ENCODE peak calls at places on chromosomes 5 and 9, in ten cellular contexts. One of them, this sample, is unnamed.

GRCh38 chr9:83219154-83219923 is 156.4 kb upstream of the RASEF start:
- DNase-seq in AG09309: no peak
- DNase-seq in adrenal gland: peak
- DNase-seq in lower lobe of right lung: peak
- DNase-seq in Panc1: peak
- DNase-seq in neural crest cell: peak
- DNase-seq in B cell: no peak
- DNase-seq in endothelial cell: peak
- DNase-seq in heart left ventricle: peak
- DNase-seq in esophagus muscularis mucosa: no peak
- DNase-seq in this sample: peak

GRCh38 chr5:67453526-67453925 is 256.9 kb upstream of the CD180 start:
- DNase-seq in heart left ventricle: no peak
- DNase-seq in adrenal gland: no peak
- DNase-seq in B cell: no peak
- DNase-seq in neural crest cell: no peak
- DNase-seq in esophagus muscularis mucosa: no peak
- DNase-seq in lower lobe of right lung: no peak
- DNase-seq in endothelial cell: no peak
- DNase-seq in Panc1: no peak
- DNase-seq in AG09309: no peak
- DNase-seq in this sample: no peak

GRCh38 chr5:110105692-110106091 is 416.0 kb downstream of the MAN2A1 start:
- DNase-seq in esophagus muscularis mucosa: no peak
- DNase-seq in B cell: no peak
- DNase-seq in AG09309: peak
- DNase-seq in endothelial cell: no peak
- DNase-seq in adrenal gland: peak
- DNase-seq in neural crest cell: no peak
- DNase-seq in heart left ventricle: peak
- DNase-seq in Panc1: no peak
- DNase-seq in lower lobe of right lung: no peak
- DNase-seq in this sample: peak

GRCh38 chr5:176796411-176796810 is 13.9 kb upstream of the UNC5A start:
- DNase-seq in heart left ventricle: no peak
- DNase-seq in Panc1: no peak
- DNase-seq in AG09309: no peak
- DNase-seq in endothelial cell: no peak
- DNase-seq in neural crest cell: no peak
- DNase-seq in esophagus muscularis mucosa: no peak
- DNase-seq in B cell: no peak
- DNase-seq in adrenal gland: no peak
- DNase-seq in lower lobe of right lung: no peak
- DNase-seq in this sample: no peak

GRCh38 chr5:78644129-78644528 is 4.4 kb downstream of the LHFPL2 start:
- DNase-seq in AG09309: no peak
- DNase-seq in esophagus muscularis mucosa: no peak
- DNase-seq in endothelial cell: no peak
- DNase-seq in B cell: no peak
- DNase-seq in lower lobe of right lung: no peak
- DNase-seq in Panc1: no peak
- DNase-seq in neural crest cell: no peak
- DNase-seq in adrenal gland: no peak
- DNase-seq in heart left ventricle: no peak
- DNase-seq in this sample: no peak

GRCh38 chr5:144060598-144060997 is 109.9 kb downstream of the YIPF5 start:
- DNase-seq in AG09309: no peak
- DNase-seq in neural crest cell: no peak
- DNase-seq in B cell: no peak
- DNase-seq in endothelial cell: no peak
- DNase-seq in Panc1: no peak
- DNase-seq in heart left ventricle: no peak
- DNase-seq in lower lobe of right lung: no peak
- DNase-seq in esophagus muscularis mucosa: no peak
- DNase-seq in adrenal gland: no peak
- DNase-seq in this sample: no peak

GRCh38 chr5:22846686-22847085 is 6.5 kb downstream of the CDH12 start:
- DNase-seq in endothelial cell: no peak
- DNase-seq in B cell: no peak
- DNase-seq in esophagus muscularis mucosa: no peak
- DNase-seq in Panc1: no peak
- DNase-seq in lower lobe of right lung: no peak
- DNase-seq in adrenal gland: no peak
- DNase-seq in heart left ventricle: no peak
- DNase-seq in neural crest cell: no peak
- DNase-seq in AG09309: no peak
- DNase-seq in this sample: no peak

GRCh38 chr5:98935206-98935605 is 6.4 kb upstream of the CHD1 start:
- DNase-seq in B cell: no peak
- DNase-seq in esophagus muscularis mucosa: no peak
- DNase-seq in endothelial cell: no peak
- DNase-seq in Panc1: no peak
- DNase-seq in heart left ventricle: no peak
- DNase-seq in AG09309: no peak
- DNase-seq in lower lobe of right lung: no peak
- DNase-seq in adrenal gland: no peak
- DNase-seq in neural crest cell: no peak
- DNase-seq in this sample: no peak

GRCh38 chr9:127540664-127541041 is 71.4 kb upstream of the STXBP1 start:
- DNase-seq in neural crest cell: no peak
- DNase-seq in endothelial cell: no peak
- DNase-seq in adrenal gland: no peak
- DNase-seq in esophagus muscularis mucosa: no peak
- DNase-seq in AG09309: no peak
- DNase-seq in B cell: no peak
- DNase-seq in lower lobe of right lung: peak
- DNase-seq in heart left ventricle: no peak
- DNase-seq in Panc1: no peak
- DNase-seq in this sample: no peak

GRCh38 chr9:94941211-94941875 is 214.8 kb downstream of the AOPEP start:
- DNase-seq in Panc1: no peak
- DNase-seq in esophagus muscularis mucosa: no peak
- DNase-seq in B cell: no peak
- DNase-seq in endothelial cell: no peak
- DNase-seq in adrenal gland: no peak
- DNase-seq in heart left ventricle: no peak
- DNase-seq in AG09309: no peak
- DNase-seq in lower lobe of right lung: no peak
- DNase-seq in neural crest cell: no peak
- DNase-seq in this sample: no peak

GRCh38 chr9:81389569-81389993 is 299.8 kb downstream of the TLE1 start:
- DNase-seq in lower lobe of right lung: no peak
- DNase-seq in adrenal gland: peak
- DNase-seq in AG09309: peak
- DNase-seq in endothelial cell: no peak
- DNase-seq in heart left ventricle: peak
- DNase-seq in esophagus muscularis mucosa: no peak
- DNase-seq in B cell: no peak
- DNase-seq in neural crest cell: no peak
- DNase-seq in Panc1: peak
- DNase-seq in this sample: peak

GRCh38 chr9:130720762-130721161 is 27.2 kb downstream of the EXOSC2 start:
- DNase-seq in heart left ventricle: no peak
- DNase-seq in B cell: no peak
- DNase-seq in endothelial cell: no peak
- DNase-seq in adrenal gland: no peak
- DNase-seq in neural crest cell: no peak
- DNase-seq in Panc1: no peak
- DNase-seq in AG09309: no peak
- DNase-seq in esophagus muscularis mucosa: no peak
- DNase-seq in lower lobe of right lung: no peak
- DNase-seq in this sample: no peak

GRCh38 chr9:83271665-83272071 is 208.7 kb upstream of the RASEF start:
- DNase-seq in heart left ventricle: no peak
- DNase-seq in esophagus muscularis mucosa: no peak
- DNase-seq in neural crest cell: no peak
- DNase-seq in AG09309: no peak
- DNase-seq in Panc1: no peak
- DNase-seq in lower lobe of right lung: no peak
- DNase-seq in adrenal gland: peak
- DNase-seq in B cell: no peak
- DNase-seq in endothelial cell: no peak
- DNase-seq in this sample: no peak

DNA sequence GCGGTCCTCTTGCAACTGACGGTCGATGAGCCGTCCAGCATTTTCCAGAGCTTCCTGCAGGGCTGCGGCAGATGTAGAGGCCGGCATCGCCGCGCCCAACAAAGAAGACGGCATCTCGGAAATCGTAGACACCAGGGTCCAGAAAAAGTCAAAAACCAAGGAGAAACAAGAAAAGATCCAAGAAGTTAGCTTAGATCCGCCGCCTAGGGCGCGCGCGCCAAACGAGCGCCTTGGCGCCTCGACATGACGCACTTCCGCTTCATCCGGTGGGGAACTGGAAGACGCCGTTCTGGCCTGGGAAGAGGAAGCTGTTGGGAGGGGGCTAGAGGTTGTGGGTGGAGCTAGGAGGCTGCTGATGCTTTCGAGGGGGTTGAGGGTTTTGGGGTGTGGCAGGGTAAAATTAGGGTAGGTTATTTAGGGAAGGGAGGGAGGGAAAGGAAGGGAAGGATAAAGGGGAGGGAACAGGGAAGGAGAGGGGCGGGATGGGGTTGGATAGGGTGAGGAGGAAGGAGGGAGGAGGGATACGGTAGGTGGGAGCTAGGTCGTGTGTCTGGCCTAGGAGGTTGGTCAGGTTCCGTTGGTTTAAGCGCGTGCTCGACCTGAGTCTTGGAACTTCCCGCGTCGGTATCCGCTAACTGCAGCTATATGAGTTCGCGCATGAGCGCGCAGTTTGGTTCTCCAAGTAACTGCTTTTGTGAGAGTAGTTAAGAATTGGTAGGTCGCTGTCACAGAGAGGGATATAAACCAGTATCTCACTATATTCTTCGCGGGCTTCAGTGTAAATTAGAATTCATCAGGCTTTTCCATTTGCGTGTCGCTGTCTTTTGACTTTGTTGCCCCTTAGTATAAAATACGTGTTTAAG is at the start of gene NUP155:
- DNase-seq in adrenal gland: peak
- DNase-seq in heart left ventricle: peak
- DNase-seq in AG09309: peak
- DNase-seq in B cell: peak
- DNase-seq in esophagus muscularis mucosa: peak
- DNase-seq in endothelial cell: peak
- DNase-seq in lower lobe of right lung: peak
- DNase-seq in neural crest cell: peak
- DNase-seq in Panc1: peak
- DNase-seq in this sample: peak
- TF ChIP-seq CTCF in adrenal gland: no peak
- TF ChIP-seq CTCF in heart left ventricle: no peak
- TF ChIP-seq CTCF in AG09309: no peak
- TF ChIP-seq CTCF in B cell: no peak
- TF ChIP-seq CTCF in esophagus muscularis mucosa: no peak
- TF ChIP-seq CTCF in endothelial cell: no peak
- TF ChIP-seq CTCF in lower lobe of right lung: no peak
- TF ChIP-seq CTCF in neural crest cell: no peak
- TF ChIP-seq CTCF in Panc1: no peak
- TF ChIP-seq CTCF in this sample: no peak

DNA sequence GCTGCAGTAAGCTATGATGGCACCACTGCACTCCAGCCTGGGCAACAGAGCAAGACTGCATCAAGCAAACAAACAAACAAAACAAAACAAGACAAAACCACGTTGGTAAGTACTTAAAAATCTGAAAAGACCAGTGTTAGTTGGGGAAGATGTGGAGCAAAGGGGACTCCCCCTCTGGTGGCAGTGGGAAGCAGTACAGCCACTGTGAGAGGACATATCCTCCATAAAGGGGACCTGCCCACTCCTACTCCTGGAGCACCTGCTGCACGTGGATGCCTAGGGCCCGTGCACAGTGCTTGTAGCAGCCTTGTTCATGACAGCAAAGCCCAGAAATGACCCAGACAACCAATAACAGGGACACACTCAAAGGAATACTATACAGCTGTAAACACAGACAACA is 17.0 kb upstream of the IPPK start:
- DNase-seq in endothelial cell: no peak
- DNase-seq in adrenal gland: no peak
- DNase-seq in B cell: no peak
- DNase-seq in esophagus muscularis mucosa: no peak
- DNase-seq in lower lobe of right lung: no peak
- DNase-seq in AG09309: no peak
- DNase-seq in Panc1: no peak
- DNase-seq in neural crest cell: no peak
- DNase-seq in heart left ventricle: no peak
- DNase-seq in this sample: no peak
- TF ChIP-seq CTCF in endothelial cell: peak
- TF ChIP-seq CTCF in adrenal gland: no peak
- TF ChIP-seq CTCF in B cell: no peak
- TF ChIP-seq CTCF in esophagus muscularis mucosa: no peak
- TF ChIP-seq CTCF in lower lobe of right lung: no peak
- TF ChIP-seq CTCF in AG09309: peak
- TF ChIP-seq CTCF in Panc1: no peak
- TF ChIP-seq CTCF in neural crest cell: peak
- TF ChIP-seq CTCF in heart left ventricle: no peak
- TF ChIP-seq CTCF in this sample: no peak

GRCh38 chr9:111036068-111036789 is 2.0 kb downstream of the LPAR1 start:
- DNase-seq in lower lobe of right lung: peak
- DNase-seq in esophagus muscularis mucosa: no peak
- DNase-seq in neural crest cell: peak
- DNase-seq in heart left ventricle: peak
- DNase-seq in Panc1: no peak
- DNase-seq in B cell: no peak
- DNase-seq in AG09309: no peak
- DNase-seq in adrenal gland: peak
- DNase-seq in endothelial cell: peak
- DNase-seq in this sample: no peak
- TF ChIP-seq CTCF in lower lobe of right lung: peak
- TF ChIP-seq CTCF in esophagus muscularis mucosa: peak
- TF ChIP-seq CTCF in neural crest cell: peak
- TF ChIP-seq CTCF in heart left ventricle: peak
- TF ChIP-seq CTCF in Panc1: peak
- TF ChIP-seq CTCF in B cell: no peak
- TF ChIP-seq CTCF in AG09309: peak
- TF ChIP-seq CTCF in adrenal gland: no peak
- TF ChIP-seq CTCF in endothelial cell: peak
- TF ChIP-seq CTCF in this sample: peak

DNA sequence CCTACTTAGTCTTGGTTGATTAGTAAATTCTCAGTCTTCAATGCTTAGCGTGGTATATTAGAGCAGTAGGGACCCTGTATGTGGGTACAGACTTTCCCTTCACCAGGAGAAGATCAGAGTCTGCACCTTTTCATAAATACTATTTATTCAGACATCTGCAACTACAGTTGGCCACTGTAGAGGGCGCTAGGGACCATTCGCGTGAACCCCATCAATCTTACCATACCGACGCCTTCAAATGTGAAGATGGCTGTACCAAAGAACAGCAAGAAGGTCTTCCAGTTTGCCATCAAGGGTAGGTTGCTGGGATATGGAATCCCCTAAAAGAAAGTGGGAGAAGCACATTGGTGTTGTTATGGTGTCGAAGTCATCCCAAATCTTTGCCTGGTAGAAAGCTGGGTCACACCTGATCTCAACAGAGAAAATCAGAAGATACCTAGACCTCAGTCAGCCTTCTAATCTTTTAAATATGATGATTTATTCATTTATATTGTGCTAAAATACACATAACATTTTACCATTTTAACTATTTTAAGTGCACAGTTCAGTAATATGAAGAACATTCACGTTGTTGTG is 19.1 kb downstream of the SLC36A3 start:
- DNase-seq in endothelial cell: peak
- DNase-seq in neural crest cell: no peak
- DNase-seq in adrenal gland: no peak
- DNase-seq in esophagus muscularis mucosa: no peak
- DNase-seq in AG09309: no peak
- DNase-seq in Panc1: no peak
- DNase-seq in lower lobe of right lung: no peak
- DNase-seq in B cell: no peak
- DNase-seq in heart left ventricle: no peak
- DNase-seq in this sample: no peak
- TF ChIP-seq CTCF in endothelial cell: peak
- TF ChIP-seq CTCF in neural crest cell: peak
- TF ChIP-seq CTCF in adrenal gland: no peak
- TF ChIP-seq CTCF in esophagus muscularis mucosa: no peak
- TF ChIP-seq CTCF in AG09309: peak
- TF ChIP-seq CTCF in Panc1: peak
- TF ChIP-seq CTCF in lower lobe of right lung: peak
- TF ChIP-seq CTCF in B cell: peak
- TF ChIP-seq CTCF in heart left ventricle: no peak
- TF ChIP-seq CTCF in this sample: no peak

This sample was measured in AG09319.